ENCODE peak calls at places on chromosomes 2 and 18, in four cellular contexts. One of them, this sample, is unnamed.

GRCh38 chr18:77054606-77055428 is 77.8 kb downstream of the MBP start:
- DNase-seq in dorsolateral prefrontal cortex: peak; percentile 87
- DNase-seq in AG04449: no peak
- DNase-seq in heart right ventricle: peak; percentile 81
- DNase-seq in this sample: no peak

GRCh38 chr2:197704434-197705142 is 581 bp upstream of the MARS2 start:
- DNase-seq in dorsolateral prefrontal cortex: no peak
- DNase-seq in AG04449: no peak
- DNase-seq in heart right ventricle: no peak
- DNase-seq in this sample: no peak

GRCh38 chr2:62462211-62462610 is 43.8 kb downstream of the TMEM17 start:
- DNase-seq in dorsolateral prefrontal cortex: no peak
- DNase-seq in AG04449: no peak
- DNase-seq in heart right ventricle: no peak
- DNase-seq in this sample: no peak

GRCh38 chr18:8610442-8610801 is 1.2 kb downstream of the RAB12 start:
- DNase-seq in dorsolateral prefrontal cortex: no peak
- DNase-seq in AG04449: no peak
- DNase-seq in heart right ventricle: no peak
- DNase-seq in this sample: no peak

GRCh38 chr2:36633470-36634092 is 35.6 kb upstream of the FEZ2 start:
- DNase-seq in dorsolateral prefrontal cortex: no peak
- DNase-seq in AG04449: no peak
- DNase-seq in heart right ventricle: no peak
- DNase-seq in this sample: no peak

GRCh38 chr18:5975111-5975622 is 79.8 kb upstream of the TMEM200C start:
- DNase-seq in dorsolateral prefrontal cortex: no peak
- DNase-seq in AG04449: peak; percentile 38
- DNase-seq in heart right ventricle: no peak
- DNase-seq in this sample: peak; percentile 58

GRCh38 chr18:60247103-60247502 is 125.5 kb downstream of the MC4R start:
- DNase-seq in dorsolateral prefrontal cortex: no peak
- DNase-seq in AG04449: no peak
- DNase-seq in heart right ventricle: no peak
- DNase-seq in this sample: no peak

GRCh38 chr2:239162141-239162821 is 238.5 kb downstream of the HDAC4 start:
- DNase-seq in dorsolateral prefrontal cortex: peak; percentile 8
- DNase-seq in AG04449: no peak
- DNase-seq in heart right ventricle: no peak
- DNase-seq in this sample: no peak

GRCh38 chr18:23380817-23381216 is 72.3 kb upstream of the RIOK3 start:
- DNase-seq in dorsolateral prefrontal cortex: no peak
- DNase-seq in AG04449: no peak
- DNase-seq in heart right ventricle: no peak
- DNase-seq in this sample: no peak

GRCh38 chr2:112831956-112832567 is 4.5 kb downstream of the IL1B start:
- DNase-seq in dorsolateral prefrontal cortex: no peak
- DNase-seq in AG04449: no peak
- DNase-seq in heart right ventricle: no peak
- DNase-seq in this sample: no peak

GRCh38 chr2:98915751-98916358 is 20.2 kb downstream of the CRACDL start:
- DNase-seq in dorsolateral prefrontal cortex: no peak
- DNase-seq in AG04449: no peak
- DNase-seq in heart right ventricle: no peak
- DNase-seq in this sample: no peak

GRCh38 chr2:41495050-41495449 is 552.8 kb upstream of the PKDCC start:
- DNase-seq in dorsolateral prefrontal cortex: no peak
- DNase-seq in AG04449: no peak
- DNase-seq in heart right ventricle: no peak
- DNase-seq in this sample: no peak

GRCh38 chr18:48203961-48204666 is 205.1 kb downstream of the ZBTB7C start:
- DNase-seq in dorsolateral prefrontal cortex: no peak
- DNase-seq in AG04449: no peak
- DNase-seq in heart right ventricle: no peak
- DNase-seq in this sample: no peak

GRCh38 chr2:10188211-10188610 is 65.7 kb downstream of the RRM2 start:
- DNase-seq in dorsolateral prefrontal cortex: no peak
- DNase-seq in AG04449: no peak
- DNase-seq in heart right ventricle: no peak
- DNase-seq in this sample: no peak

GRCh38 chr2:143177081-143177786 is 48.0 kb downstream of the ARHGAP15 start:
- DNase-seq in dorsolateral prefrontal cortex: no peak
- DNase-seq in AG04449: no peak
- DNase-seq in heart right ventricle: no peak
- DNase-seq in this sample: no peak

GRCh38 chr2:148042219-148042618 is 21.3 kb downstream of the MBD5 start:
- DNase-seq in dorsolateral prefrontal cortex: no peak
- DNase-seq in AG04449: peak; percentile 38
- DNase-seq in heart right ventricle: no peak
- DNase-seq in this sample: no peak

GRCh38 chr2:112138143-112139032 is at the start of gene FBLN7:
- DNase-seq in dorsolateral prefrontal cortex: no peak
- DNase-seq in AG04449: no peak
- DNase-seq in heart right ventricle: peak; percentile 33
- DNase-seq in this sample: no peak

GRCh38 chr2:75381032-75381431 is 179.7 kb downstream of the EVA1A start:
- DNase-seq in dorsolateral prefrontal cortex: no peak
- DNase-seq in AG04449: no peak
- DNase-seq in heart right ventricle: no peak
- DNase-seq in this sample: no peak

GRCh38 chr2:62913311-62913710 is 137.3 kb upstream of the OTX1 start:
- DNase-seq in dorsolateral prefrontal cortex: no peak
- DNase-seq in AG04449: no peak
- DNase-seq in heart right ventricle: no peak
- DNase-seq in this sample: no peak

GRCh38 chr2:190683802-190684201 is 34.9 kb downstream of the NAB1 start:
- DNase-seq in dorsolateral prefrontal cortex: no peak
- DNase-seq in AG04449: no peak
- DNase-seq in heart right ventricle: no peak
- DNase-seq in this sample: no peak

GRCh38 chr2:169072163-169072925 is 3.0 kb downstream of the DHRS9 start:
- DNase-seq in dorsolateral prefrontal cortex: no peak
- DNase-seq in AG04449: no peak
- DNase-seq in heart right ventricle: no peak
- DNase-seq in this sample: no peak

GRCh38 chr2:72442270-72442669 is 294.6 kb upstream of the CYP26B1 start:
- DNase-seq in dorsolateral prefrontal cortex: no peak
- DNase-seq in AG04449: no peak
- DNase-seq in heart right ventricle: no peak
- DNase-seq in this sample: no peak

GRCh38 chr2:120859814-120860578 is 124.3 kb downstream of the GLI2 start:
- DNase-seq in dorsolateral prefrontal cortex: no peak
- DNase-seq in AG04449: no peak
- DNase-seq in heart right ventricle: no peak
- DNase-seq in this sample: no peak

GRCh38 chr18:33960393-33960792 is 264.3 kb downstream of the NOL4 start:
- DNase-seq in dorsolateral prefrontal cortex: no peak
- DNase-seq in AG04449: no peak
- DNase-seq in heart right ventricle: no peak
- DNase-seq in this sample: no peak

GRCh38 chr18:33957705-33958104 is 267.0 kb downstream of the NOL4 start:
- DNase-seq in dorsolateral prefrontal cortex: no peak
- DNase-seq in AG04449: no peak
- DNase-seq in heart right ventricle: no peak
- DNase-seq in this sample: no peak

GRCh38 chr18:33959609-33960008 is 265.1 kb downstream of the NOL4 start:
- DNase-seq in dorsolateral prefrontal cortex: no peak
- DNase-seq in AG04449: no peak
- DNase-seq in heart right ventricle: no peak
- DNase-seq in this sample: no peak
- H3K4me3 ChIP-seq in dorsolateral prefrontal cortex: no peak overlapping the region
- H3K4me3 ChIP-seq in AG04449: no peak overlapping the region
- H3K4me3 ChIP-seq in heart right ventricle: no peak overlapping the region
- H3K4me3 ChIP-seq in this sample: no peak overlapping the region

GRCh38 chr2:216989335-216990129 is 129.7 kb upstream of the TNP1 start:
- DNase-seq in dorsolateral prefrontal cortex: no peak
- DNase-seq in AG04449: no peak
- DNase-seq in heart right ventricle: no peak
- DNase-seq in this sample: no peak
- TF ChIP-seq CTCF in dorsolateral prefrontal cortex: no peak
- TF ChIP-seq CTCF in AG04449: peak; percentile 15
- TF ChIP-seq CTCF in heart right ventricle: peak; percentile 24
- TF ChIP-seq CTCF in this sample: no peak

GRCh38 chr2:230220347-230220969 is 674 bp upstream of the SP110 start:
- DNase-seq in dorsolateral prefrontal cortex: no peak
- DNase-seq in AG04449: no peak
- DNase-seq in heart right ventricle: no peak
- DNase-seq in this sample: no peak
- H3K4me3 ChIP-seq in dorsolateral prefrontal cortex: peak overlapping the region; percentile 75
- H3K4me3 ChIP-seq in AG04449: peak overlapping the region; percentile 64
- H3K4me3 ChIP-seq in heart right ventricle: peak overlapping the region; percentile 66
- H3K4me3 ChIP-seq in this sample: peak overlapping the region; percentile 73

GRCh38 chr2:130372833-130373807 is 17.3 kb downstream of the PTPN18 start:
- DNase-seq in dorsolateral prefrontal cortex: no peak
- DNase-seq in AG04449: no peak
- DNase-seq in heart right ventricle: no peak
- DNase-seq in this sample: no peak
- TF ChIP-seq CTCF in dorsolateral prefrontal cortex: peak; percentile 5
- TF ChIP-seq CTCF in AG04449: no peak
- TF ChIP-seq CTCF in heart right ventricle: no peak
- TF ChIP-seq CTCF in this sample: no peak

GRCh38 chr2:66440692-66441091 is 5.8 kb downstream of the MEIS1 start:
- DNase-seq in dorsolateral prefrontal cortex: no peak
- DNase-seq in AG04449: no peak
- DNase-seq in heart right ventricle: peak; percentile 41
- DNase-seq in this sample: no peak

GRCh38 chr2:66441651-66442365 is 6.9 kb downstream of the MEIS1 start:
- DNase-seq in dorsolateral prefrontal cortex: no peak
- DNase-seq in AG04449: no peak
- DNase-seq in heart right ventricle: no peak
- DNase-seq in this sample: no peak

GRCh38 chr2:66439291-66440010 is 4.5 kb downstream of the MEIS1 start:
- DNase-seq in dorsolateral prefrontal cortex: no peak
- DNase-seq in AG04449: no peak
- DNase-seq in heart right ventricle: peak; percentile 52
- DNase-seq in this sample: no peak

GRCh38 chr2:66438498-66439290 is 3.8 kb downstream of the MEIS1 start:
- DNase-seq in dorsolateral prefrontal cortex: no peak
- DNase-seq in AG04449: no peak
- DNase-seq in heart right ventricle: no peak
- DNase-seq in this sample: no peak

DNA sequence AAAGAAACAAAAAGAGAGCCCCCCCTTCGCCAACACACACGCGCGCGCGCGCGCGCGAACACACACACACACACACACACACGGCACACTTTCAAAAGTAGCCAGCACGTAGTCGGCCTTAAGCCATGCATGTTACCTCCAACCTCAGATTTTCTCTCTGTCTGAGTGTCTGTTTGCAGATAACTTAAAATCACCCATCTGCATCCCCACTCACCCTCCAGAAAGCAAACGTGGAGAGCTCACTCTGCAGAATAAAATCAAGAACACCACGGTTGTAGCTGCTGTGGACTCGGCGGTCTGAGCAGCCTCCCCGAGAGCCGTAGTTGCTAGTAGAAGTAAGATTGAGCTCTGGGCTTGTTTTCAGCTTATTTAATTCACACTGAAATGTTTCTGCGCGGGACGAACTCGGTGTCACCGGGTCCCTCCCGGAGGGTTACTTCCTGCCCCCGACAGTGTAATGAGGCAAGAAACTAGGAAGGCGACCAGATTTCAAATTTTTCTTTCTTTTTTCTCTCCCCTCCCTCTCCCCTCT is 5.2 kb downstream of the MEIS1 start:
- DNase-seq in dorsolateral prefrontal cortex: no peak
- DNase-seq in AG04449: no peak
- DNase-seq in heart right ventricle: peak; percentile 17
- DNase-seq in this sample: no peak
- H3K4me3 ChIP-seq in dorsolateral prefrontal cortex: peak overlapping the region; percentile 57
- H3K4me3 ChIP-seq in AG04449: peak overlapping the region; percentile 67
- H3K4me3 ChIP-seq in heart right ventricle: peak overlapping the region; percentile 67
- H3K4me3 ChIP-seq in this sample: peak overlapping the region; percentile 23

GRCh38 chr2:157840568-157841156 is 35.5 kb downstream of the ACVR1 start:
- DNase-seq in dorsolateral prefrontal cortex: no peak
- DNase-seq in AG04449: no peak
- DNase-seq in heart right ventricle: peak; percentile 47
- DNase-seq in this sample: peak; percentile 69
- TF ChIP-seq CTCF in dorsolateral prefrontal cortex: no peak
- TF ChIP-seq CTCF in AG04449: no peak
- TF ChIP-seq CTCF in heart right ventricle: peak; percentile 28
- TF ChIP-seq CTCF in this sample: peak; percentile 11

GRCh38 chr2:160494243-160494642 is 636 bp upstream of the RBMS1 start:
- DNase-seq in dorsolateral prefrontal cortex: no peak
- DNase-seq in AG04449: no peak
- DNase-seq in heart right ventricle: no peak
- DNase-seq in this sample: no peak
- H3K4me3 ChIP-seq in dorsolateral prefrontal cortex: peak overlapping the region; percentile 60
- H3K4me3 ChIP-seq in AG04449: peak overlapping the region; percentile 82
- H3K4me3 ChIP-seq in heart right ventricle: peak overlapping the region; percentile 79
- H3K4me3 ChIP-seq in this sample: peak overlapping the region; percentile 91

GRCh38 chr2:196263181-196263747 is 91.9 kb upstream of the STK17B start:
- DNase-seq in dorsolateral prefrontal cortex: no peak
- DNase-seq in AG04449: no peak
- DNase-seq in heart right ventricle: no peak
- DNase-seq in this sample: no peak
- TF ChIP-seq CTCF in dorsolateral prefrontal cortex: no peak
- TF ChIP-seq CTCF in AG04449: no peak
- TF ChIP-seq CTCF in heart right ventricle: no peak
- TF ChIP-seq CTCF in this sample: no peak

This sample was measured in kidney epithelial cell.